ENCODE peak calls at places on chromosome 12, in eight cellular contexts. L is T follicular helper cell; X is amniotic epithelial cell; Z is HT-29; A is GM12865; N is SK-MEL-5; P is AG10803; U is naive thymus-derived CD8-positive, alpha-beta T cell. W is an unnamed sample.
A peak's percentile ranks its signal among the peaks of the same experiment; 100 is the strongest.

GRCh38 chr12:67434653-67435375 is 165.7 kb downstream of the CAND1 start:
- DNase-seq in L (no peak), P (peak; percentile 98), X (peak; percentile 98), Z (no peak), N (peak; percentile 82), U (no peak), A (no peak), W (no peak)

GRCh38 chr12:2003676-2004112 is 563 bp downstream of the DCP1B start:
- DNase-seq in P (peak; percentile 23), A (no peak), L (peak; percentile 7), X (no peak), U (no peak), Z (peak; percentile 52), N (no peak), W (no peak)

GRCh38 chr12:89417246-89417977 is 65.1 kb upstream of the DUSP6 start:
- DNase-seq in L (no peak), Z (peak; percentile 43), P (peak; percentile 31), A (no peak), N (no peak), X (peak; percentile 48), U (no peak), W (no peak)

GRCh38 chr12:52280796-52281560 is 6.5 kb downstream of the KRT86 start:
- DNase-seq in A (no peak), Z (peak; percentile 98), X (peak; percentile 98), U (no peak), N (peak; percentile 94), P (peak; percentile 99), L (no peak), W (no peak)

GRCh38 chr12:44015333-44015941 is 179.6 kb downstream of the TMEM117 start:
- DNase-seq in X (peak; percentile 37), A (peak; percentile 69), Z (peak; percentile 63), L (no peak), U (no peak), N (peak; percentile 76), P (peak; percentile 67), W (peak; percentile 33)

GRCh38 chr12:104555650-104556049 is 98.9 kb downstream of the CHST11 start:
- DNase-seq in U (no peak), X (no peak), L (no peak), Z (no peak), N (no peak), P (no peak), A (no peak), W (no peak)

GRCh38 chr12:104060791-104061190 is 3.5 kb upstream of the HCFC2 start:
- DNase-seq in P (no peak), A (no peak), X (no peak), Z (no peak), L (no peak), U (no peak), N (no peak), W (no peak)

GRCh38 chr12:58425481-58426392 is 484.4 kb downstream of the ATP23 start:
- DNase-seq in A (peak; percentile 81), N (peak; percentile 22), U (no peak), L (no peak), P (peak; percentile 96), Z (peak; percentile 90), X (peak; percentile 98), W (no peak)

GRCh38 chr12:70736775-70737174 is 99.5 kb upstream of the PTPRB start:
- DNase-seq in N (no peak), X (no peak), P (no peak), Z (no peak), L (no peak), A (no peak), U (no peak), W (no peak)

GRCh38 chr12:50537538-50537919 is 32.7 kb downstream of the DIP2B start:
- DNase-seq in Z (no peak), L (no peak), X (peak; percentile 77), U (no peak), A (no peak), P (peak; percentile 58), N (peak; percentile 34), W (no peak)

W was measured in central memory CD4-positive, alpha-beta T cell.